ENCODE peak calls at places on chromosomes 7 and 10, in ten cellular contexts. One of them, this sample, is unnamed. For H3K4me1 and H3K36me3, the result is how much of the 10 kb centered on the place peaks cover.

GRCh38 chr10:22247636-22248035 is 29.8 kb upstream of the EBLN1 start:
- DNase-seq in Peyer's patch: no peak
- DNase-seq in SK-N-SH: no peak
- DNase-seq in Panc1: no peak
- DNase-seq in tibial artery: no peak
- DNase-seq in thyroid gland: no peak
- DNase-seq in upper lobe of right lung: no peak
- DNase-seq in aorta: no peak
- DNase-seq in fibroblast of lung: no peak
- DNase-seq in left ventricle myocardium inferior: no peak
- DNase-seq in this sample: no peak

GRCh38 chr10:80529604-80530003 is 8.1 kb upstream of the SH2D4B start:
- DNase-seq in fibroblast of lung: no peak
- DNase-seq in tibial artery: no peak
- DNase-seq in upper lobe of right lung: no peak
- DNase-seq in SK-N-SH: no peak
- DNase-seq in Panc1: no peak
- DNase-seq in left ventricle myocardium inferior: peak
- DNase-seq in aorta: peak
- DNase-seq in Peyer's patch: peak
- DNase-seq in thyroid gland: no peak
- DNase-seq in this sample: peak

GRCh38 chr7:48971173-48971572 is 46.8 kb downstream of the CDC14C start:
- DNase-seq in SK-N-SH: no peak
- DNase-seq in Peyer's patch: no peak
- DNase-seq in left ventricle myocardium inferior: no peak
- DNase-seq in tibial artery: no peak
- DNase-seq in aorta: no peak
- DNase-seq in fibroblast of lung: no peak
- DNase-seq in upper lobe of right lung: no peak
- DNase-seq in Panc1: no peak
- DNase-seq in thyroid gland: no peak
- DNase-seq in this sample: no peak

GRCh38 chr7:96870934-96871333 is 134.4 kb upstream of the DLX6 start:
- DNase-seq in fibroblast of lung: no peak
- DNase-seq in Panc1: no peak
- DNase-seq in aorta: no peak
- DNase-seq in Peyer's patch: no peak
- DNase-seq in left ventricle myocardium inferior: no peak
- DNase-seq in tibial artery: no peak
- DNase-seq in thyroid gland: no peak
- DNase-seq in upper lobe of right lung: no peak
- DNase-seq in SK-N-SH: no peak
- DNase-seq in this sample: no peak

GRCh38 chr7:101986335-101986734 is 168.9 kb downstream of the CUX1 start:
- DNase-seq in left ventricle myocardium inferior: no peak
- DNase-seq in fibroblast of lung: peak
- DNase-seq in tibial artery: no peak
- DNase-seq in thyroid gland: no peak
- DNase-seq in aorta: no peak
- DNase-seq in SK-N-SH: no peak
- DNase-seq in Panc1: no peak
- DNase-seq in Peyer's patch: no peak
- DNase-seq in upper lobe of right lung: no peak
- DNase-seq in this sample: no peak

GRCh38 chr10:114879541-114880158 is 58.1 kb downstream of the FHIP2A start:
- DNase-seq in Peyer's patch: no peak
- DNase-seq in aorta: peak
- DNase-seq in left ventricle myocardium inferior: no peak
- DNase-seq in tibial artery: no peak
- DNase-seq in fibroblast of lung: peak
- DNase-seq in SK-N-SH: peak
- DNase-seq in upper lobe of right lung: no peak
- DNase-seq in thyroid gland: peak
- DNase-seq in Panc1: no peak
- DNase-seq in this sample: no peak

GRCh38 chr7:149302865-149303264 is 40.9 kb downstream of the ZNF783 start:
- DNase-seq in Peyer's patch: no peak
- DNase-seq in tibial artery: no peak
- DNase-seq in Panc1: no peak
- DNase-seq in fibroblast of lung: no peak
- DNase-seq in SK-N-SH: no peak
- DNase-seq in left ventricle myocardium inferior: no peak
- DNase-seq in thyroid gland: no peak
- DNase-seq in upper lobe of right lung: no peak
- DNase-seq in aorta: no peak
- DNase-seq in this sample: no peak

GRCh38 chr7:139915864-139916716 is 87.0 kb downstream of the TBXAS1 start:
- DNase-seq in SK-N-SH: peak
- DNase-seq in Peyer's patch: no peak
- DNase-seq in fibroblast of lung: peak
- DNase-seq in thyroid gland: no peak
- DNase-seq in Panc1: peak
- DNase-seq in upper lobe of right lung: no peak
- DNase-seq in tibial artery: peak
- DNase-seq in aorta: peak
- DNase-seq in left ventricle myocardium inferior: no peak
- DNase-seq in this sample: peak

GRCh38 chr10:28426392-28427159 is 106.3 kb upstream of the WAC start:
- DNase-seq in Peyer's patch: no peak
- DNase-seq in Panc1: no peak
- DNase-seq in tibial artery: no peak
- DNase-seq in SK-N-SH: no peak
- DNase-seq in thyroid gland: no peak
- DNase-seq in fibroblast of lung: no peak
- DNase-seq in aorta: no peak
- DNase-seq in upper lobe of right lung: no peak
- DNase-seq in left ventricle myocardium inferior: no peak
- DNase-seq in this sample: no peak

GRCh38 chr7:151518105-151518780 is 1.5 kb downstream of the RHEB start:
- DNase-seq in upper lobe of right lung: peak
- DNase-seq in thyroid gland: peak
- DNase-seq in Panc1: no peak
- DNase-seq in left ventricle myocardium inferior: peak
- DNase-seq in SK-N-SH: peak
- DNase-seq in tibial artery: peak
- DNase-seq in Peyer's patch: peak
- DNase-seq in aorta: peak
- DNase-seq in fibroblast of lung: peak
- DNase-seq in this sample: peak

GRCh38 chr10:36489181-36489927 is 636.0 kb upstream of the ANKRD30A start:
- DNase-seq in fibroblast of lung: no peak
- DNase-seq in Peyer's patch: no peak
- DNase-seq in upper lobe of right lung: no peak
- DNase-seq in aorta: peak
- DNase-seq in SK-N-SH: no peak
- DNase-seq in thyroid gland: peak
- DNase-seq in left ventricle myocardium inferior: peak
- DNase-seq in tibial artery: no peak
- DNase-seq in Panc1: no peak
- DNase-seq in this sample: no peak

GRCh38 chr10:95450188-95450587 is 111.0 kb downstream of the SORBS1 start:
- DNase-seq in SK-N-SH: no peak
- DNase-seq in upper lobe of right lung: no peak
- DNase-seq in Panc1: no peak
- DNase-seq in fibroblast of lung: no peak
- DNase-seq in tibial artery: no peak
- DNase-seq in thyroid gland: no peak
- DNase-seq in aorta: no peak
- DNase-seq in Peyer's patch: no peak
- DNase-seq in left ventricle myocardium inferior: no peak
- DNase-seq in this sample: no peak
- H3K4me1 ChIP-seq in SK-N-SH: under half
- H3K4me1 ChIP-seq in upper lobe of right lung: under half
- H3K4me1 ChIP-seq in Panc1: half or more
- H3K4me1 ChIP-seq in fibroblast of lung: under half
- H3K4me1 ChIP-seq in tibial artery: under half
- H3K4me1 ChIP-seq in thyroid gland: under half
- H3K4me1 ChIP-seq in aorta: under half
- H3K4me1 ChIP-seq in Peyer's patch: under half
- H3K4me1 ChIP-seq in left ventricle myocardium inferior: half or more
- H3K4me1 ChIP-seq in this sample: under half

GRCh38 chr10:71838264-71839211 is 12.5 kb downstream of the PSAP start:
- DNase-seq in Peyer's patch: no peak
- DNase-seq in tibial artery: no peak
- DNase-seq in thyroid gland: no peak
- DNase-seq in aorta: peak
- DNase-seq in SK-N-SH: no peak
- DNase-seq in fibroblast of lung: no peak
- DNase-seq in Panc1: no peak
- DNase-seq in left ventricle myocardium inferior: no peak
- DNase-seq in upper lobe of right lung: no peak
- DNase-seq in this sample: no peak
- H3K27ac ChIP-seq in Peyer's patch: no peak
- H3K27ac ChIP-seq in tibial artery: peak
- H3K27ac ChIP-seq in thyroid gland: peak
- H3K27ac ChIP-seq in aorta: no peak
- H3K27ac ChIP-seq in SK-N-SH: no peak
- H3K27ac ChIP-seq in fibroblast of lung: peak
- H3K27ac ChIP-seq in Panc1: peak
- H3K27ac ChIP-seq in left ventricle myocardium inferior: peak
- H3K27ac ChIP-seq in upper lobe of right lung: no peak
- H3K27ac ChIP-seq in this sample: no peak

GRCh38 chr7:157640144-157640543 is 303.3 kb downstream of the DNAJB6 start:
- DNase-seq in tibial artery: no peak
- DNase-seq in thyroid gland: no peak
- DNase-seq in SK-N-SH: no peak
- DNase-seq in Peyer's patch: no peak
- DNase-seq in fibroblast of lung: no peak
- DNase-seq in upper lobe of right lung: no peak
- DNase-seq in aorta: no peak
- DNase-seq in left ventricle myocardium inferior: no peak
- DNase-seq in Panc1: no peak
- DNase-seq in this sample: no peak
- H3K36me3 ChIP-seq in tibial artery: under half
- H3K36me3 ChIP-seq in thyroid gland: under half
- H3K36me3 ChIP-seq in SK-N-SH: under half
- H3K36me3 ChIP-seq in Peyer's patch: under half
- H3K36me3 ChIP-seq in fibroblast of lung: under half
- H3K36me3 ChIP-seq in upper lobe of right lung: under half
- H3K36me3 ChIP-seq in aorta: under half
- H3K36me3 ChIP-seq in left ventricle myocardium inferior: under half
- H3K36me3 ChIP-seq in Panc1: under half
- H3K36me3 ChIP-seq in this sample: under half

DNA sequence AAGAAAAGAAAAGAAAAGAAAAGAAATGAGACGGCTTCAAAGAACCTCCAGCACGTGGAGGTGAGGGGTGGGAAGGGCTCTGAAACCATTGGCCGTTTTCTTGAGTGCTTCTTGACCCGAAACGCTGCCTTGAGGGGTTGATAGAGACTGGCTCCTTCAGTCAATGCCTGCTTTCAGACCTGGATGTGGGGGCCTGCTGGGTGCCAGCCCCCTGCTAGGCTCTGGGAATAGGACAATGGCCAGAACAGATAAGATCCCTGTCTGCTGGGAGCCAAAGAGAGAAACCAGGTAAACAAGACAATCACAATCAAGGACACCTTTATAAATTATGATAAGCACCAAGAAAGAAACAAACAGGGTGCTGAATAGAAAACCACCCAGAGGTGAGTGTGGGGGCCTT is 27.7 kb downstream of the ZMIZ1 start:
- DNase-seq in thyroid gland: no peak
- DNase-seq in Peyer's patch: no peak
- DNase-seq in SK-N-SH: no peak
- DNase-seq in aorta: no peak
- DNase-seq in upper lobe of right lung: no peak
- DNase-seq in fibroblast of lung: no peak
- DNase-seq in left ventricle myocardium inferior: no peak
- DNase-seq in Panc1: no peak
- DNase-seq in tibial artery: no peak
- DNase-seq in this sample: no peak
- H3K4me1 ChIP-seq in thyroid gland: half or more
- H3K4me1 ChIP-seq in Peyer's patch: under half
- H3K4me1 ChIP-seq in SK-N-SH: under half
- H3K4me1 ChIP-seq in aorta: under half
- H3K4me1 ChIP-seq in upper lobe of right lung: half or more
- H3K4me1 ChIP-seq in fibroblast of lung: under half
- H3K4me1 ChIP-seq in left ventricle myocardium inferior: half or more
- H3K4me1 ChIP-seq in Panc1: half or more
- H3K4me1 ChIP-seq in tibial artery: under half
- H3K4me1 ChIP-seq in this sample: under half

GRCh38 chr7:129855935-129856717 is 96.6 kb downstream of the UBE2H start:
- DNase-seq in aorta: no peak
- DNase-seq in SK-N-SH: no peak
- DNase-seq in tibial artery: no peak
- DNase-seq in Panc1: no peak
- DNase-seq in Peyer's patch: no peak
- DNase-seq in upper lobe of right lung: no peak
- DNase-seq in left ventricle myocardium inferior: no peak
- DNase-seq in fibroblast of lung: no peak
- DNase-seq in thyroid gland: no peak
- DNase-seq in this sample: no peak
- H3K27ac ChIP-seq in aorta: peak
- H3K27ac ChIP-seq in SK-N-SH: peak
- H3K27ac ChIP-seq in tibial artery: peak
- H3K27ac ChIP-seq in Panc1: no peak
- H3K27ac ChIP-seq in Peyer's patch: no peak
- H3K27ac ChIP-seq in upper lobe of right lung: no peak
- H3K27ac ChIP-seq in left ventricle myocardium inferior: peak
- H3K27ac ChIP-seq in fibroblast of lung: peak
- H3K27ac ChIP-seq in thyroid gland: no peak
- H3K27ac ChIP-seq in this sample: no peak

DNA sequence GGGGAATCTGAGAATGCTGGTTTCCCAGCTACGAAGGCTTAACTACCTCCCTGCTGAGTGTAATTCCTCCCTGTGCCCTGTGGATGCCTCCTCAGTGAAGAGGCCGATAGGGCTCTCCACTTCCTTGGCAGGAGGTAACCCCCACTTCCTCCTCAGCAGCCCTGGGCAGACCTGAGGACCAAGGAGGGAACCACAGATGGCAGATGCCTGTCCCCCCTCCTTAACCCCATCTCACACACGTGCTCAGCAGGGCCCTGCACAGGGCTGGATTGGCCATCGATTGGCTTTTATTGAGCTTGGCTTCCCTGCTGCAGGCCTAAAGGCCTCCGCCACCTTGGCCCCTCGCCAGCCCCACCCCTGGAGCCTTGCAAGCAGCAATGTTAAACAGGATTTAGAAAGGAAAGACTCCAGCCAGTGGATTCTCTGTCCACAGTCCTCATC is 45.6 kb upstream of the LRRC4 start:
- DNase-seq in Peyer's patch: peak
- DNase-seq in SK-N-SH: peak
- DNase-seq in aorta: no peak
- DNase-seq in fibroblast of lung: peak
- DNase-seq in upper lobe of right lung: peak
- DNase-seq in left ventricle myocardium inferior: peak
- DNase-seq in tibial artery: no peak
- DNase-seq in thyroid gland: peak
- DNase-seq in Panc1: no peak
- DNase-seq in this sample: no peak
- H3K36me3 ChIP-seq in Peyer's patch: under half
- H3K36me3 ChIP-seq in SK-N-SH: under half
- H3K36me3 ChIP-seq in aorta: under half
- H3K36me3 ChIP-seq in fibroblast of lung: under half
- H3K36me3 ChIP-seq in upper lobe of right lung: under half
- H3K36me3 ChIP-seq in left ventricle myocardium inferior: under half
- H3K36me3 ChIP-seq in tibial artery: under half
- H3K36me3 ChIP-seq in thyroid gland: under half
- H3K36me3 ChIP-seq in Panc1: under half
- H3K36me3 ChIP-seq in this sample: under half

DNA sequence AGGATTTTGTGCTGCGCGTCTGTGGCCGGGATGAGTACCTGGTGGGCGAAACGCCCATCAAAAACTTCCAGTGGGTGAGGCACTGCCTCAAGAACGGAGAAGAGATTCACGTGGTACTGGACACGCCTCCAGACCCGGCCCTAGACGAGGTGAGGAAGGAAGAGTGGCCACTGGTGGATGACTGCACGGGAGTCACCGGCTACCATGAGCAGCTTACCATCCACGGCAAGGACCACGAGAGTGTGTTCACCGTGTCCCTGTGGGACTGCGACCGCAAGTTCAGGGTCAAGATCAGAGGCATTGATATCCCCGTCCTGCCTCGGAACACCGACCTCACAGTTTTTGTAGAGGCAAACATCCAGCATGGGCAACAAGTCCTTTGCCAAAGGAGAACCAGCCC is 3.3 kb downstream of the PIK3CG start:
- DNase-seq in left ventricle myocardium inferior: no peak
- DNase-seq in upper lobe of right lung: no peak
- DNase-seq in fibroblast of lung: no peak
- DNase-seq in Peyer's patch: no peak
- DNase-seq in Panc1: no peak
- DNase-seq in aorta: no peak
- DNase-seq in tibial artery: no peak
- DNase-seq in thyroid gland: no peak
- DNase-seq in SK-N-SH: no peak
- DNase-seq in this sample: no peak
- H3K4me1 ChIP-seq in left ventricle myocardium inferior: under half
- H3K4me1 ChIP-seq in upper lobe of right lung: under half
- H3K4me1 ChIP-seq in fibroblast of lung: under half
- H3K4me1 ChIP-seq in Peyer's patch: under half
- H3K4me1 ChIP-seq in Panc1: under half
- H3K4me1 ChIP-seq in aorta: under half
- H3K4me1 ChIP-seq in tibial artery: under half
- H3K4me1 ChIP-seq in thyroid gland: under half
- H3K4me1 ChIP-seq in SK-N-SH: under half
- H3K4me1 ChIP-seq in this sample: half or more